ENCODE peak calls at places on chromosome 22, in seven cellular contexts. W, C, T, F, S, X and Y are unnamed samples.

GRCh38 chr22:24177045-24177444 is 4.2 kb upstream of the SUSD2 start:
- DNase-seq in W (no peak), C (no peak), T (no peak), F (no peak), S (no peak), X (no peak), Y (no peak)

GRCh38 chr22:36589856-36590255 is 60.9 kb upstream of the EIF3D start:
- DNase-seq in W (peak; percentile 37), C (no peak), T (no peak), F (no peak), S (no peak), X (no peak), Y (no peak)

GRCh38 chr22:45876136-45877035 is 100.6 kb downstream of the WNT7B start:
- DNase-seq in W (no peak), C (no peak), T (no peak), F (no peak), S (no peak), X (peak; percentile 34), Y (no peak)

GRCh38 chr22:22167791-22168189 is 76.8 kb upstream of the VPREB1 start:
- DNase-seq in W (no peak), C (no peak), T (no peak), F (peak; percentile 69), S (no peak), X (no peak), Y (no peak)

GRCh38 chr22:26674211-26675190 is 17.1 kb downstream of the MIAT start:
- DNase-seq in W (no peak), C (peak; percentile 26), T (no peak), F (peak; percentile 63), S (no peak), X (no peak), Y (no peak)

GRCh38 chr22:42844756-42845155 is 12.3 kb downstream of the ARFGAP3 start:
- DNase-seq in W (peak; percentile 31), C (no peak), T (no peak), F (no peak), S (peak; percentile 30), X (no peak), Y (no peak)

GRCh38 chr22:38327805-38328204 is 10.6 kb upstream of the CSNK1E start:
- DNase-seq in W (no peak), C (no peak), T (no peak), F (no peak), S (peak; percentile 57), X (no peak), Y (peak; percentile 68)

GRCh38 chr22:25388415-25388814 is 169.0 kb downstream of the CRYBB2 start:
- DNase-seq in W (no peak), C (no peak), T (no peak), F (no peak), S (no peak), X (no peak), Y (no peak)

GRCh38 chr22:44983878-44984482 is 25.8 kb downstream of the PHF21B start:
- DNase-seq in W (no peak), C (no peak), T (no peak), F (no peak), S (no peak), X (no peak), Y (no peak)

GRCh38 chr22:30325065-30325720 is 1.5 kb downstream of the TBC1D10A start:
- DNase-seq in W (peak; percentile 62), C (no peak), T (no peak), F (no peak), S (peak; percentile 91), X (no peak), Y (peak; percentile 45)

GRCh38 chr22:36921309-36922096 is 8.1 kb downstream of the CSF2RB start:
- DNase-seq in W (no peak), C (no peak), T (no peak), F (no peak), S (no peak), X (no peak), Y (no peak)

GRCh38 chr22:44497218-44497903 is 672 bp downstream of the RTL6 start:
- DNase-seq in W (no peak), C (no peak), T (no peak), F (no peak), S (peak; percentile 19), X (no peak), Y (no peak)